ENCODE peak calls at places on chromosomes 6 and 20, in eight cellular contexts. T is transverse colon; S is PC-3; Z is Peyer's patch; X is breast epithelium; P is CD8-positive, alpha-beta T cell; I is lower lobe of right lung; D is heart left ventricle. H is an unnamed sample. For H3K4me1 and H3K27me3, the result is how much of the 10 kb centered on the place peaks cover.

GRCh38 chr6:130849501-130850039 is 22.4 kb downstream of the SMLR1 start:
- DNase-seq in T (no peak), S (no peak), Z (no peak), X (no peak), P (no peak), I (no peak), D (no peak), H (no peak)

GRCh38 chr20:32997431-32997830 is 6.8 kb downstream of the SUN5 start:
- DNase-seq in T (no peak), S (no peak), Z (no peak), X (no peak), P (no peak), I (no peak), D (no peak), H (no peak)

GRCh38 chr6:132749111-132749510 is 8.6 kb downstream of the VNN2 start:
- DNase-seq in T (no peak), S (no peak), Z (no peak), X (no peak), P (no peak), I (no peak), D (no peak), H (no peak)

GRCh38 chr6:39416728-39417127 is 94.2 kb upstream of the KCNK16 start:
- DNase-seq in T (no peak), S (peak), Z (no peak), X (no peak), P (no peak), I (no peak), D (no peak), H (no peak)

GRCh38 chr20:53767206-53767924 is 173.7 kb upstream of the ZNF217 start:
- DNase-seq in T (no peak), S (no peak), Z (no peak), X (no peak), P (no peak), I (no peak), D (no peak), H (no peak)

GRCh38 chr6:143123081-143123480 is 62.4 kb downstream of the AIG1 start:
- DNase-seq in T (no peak), S (no peak), Z (no peak), X (no peak), P (no peak), I (no peak), D (no peak), H (no peak)

GRCh38 chr6:116206231-116206903 is 47.5 kb downstream of the TSPYL4 start:
- DNase-seq in T (no peak), S (no peak), Z (no peak), X (no peak), P (no peak), I (no peak), D (no peak), H (no peak)

GRCh38 chr6:71299541-71300470 is 11.2 kb downstream of the OGFRL1 start:
- DNase-seq in T (no peak), S (peak), Z (no peak), X (no peak), P (no peak), I (no peak), D (no peak), H (no peak)

GRCh38 chr6:14848019-14848418 is 397.9 kb upstream of the JARID2 start:
- DNase-seq in T (no peak), S (no peak), Z (no peak), X (no peak), P (no peak), I (no peak), D (no peak), H (no peak)

GRCh38 chr6:169237496-169238134 is 16.0 kb downstream of the THBS2 start:
- DNase-seq in T (no peak), S (no peak), Z (peak), X (no peak), P (no peak), I (no peak), D (no peak), H (no peak)

GRCh38 chr6:26205161-26205624 is 118.0 kb downstream of the HFE start:
- DNase-seq in T (peak), S (peak), Z (peak), X (peak), P (peak), I (peak), D (peak), H (peak)

GRCh38 chr6:10722570-10722819 is 375 bp upstream of the TMEM14C start:
- DNase-seq in T (no peak), S (no peak), Z (no peak), X (no peak), P (no peak), I (no peak), D (no peak), H (no peak)

GRCh38 chr6:6619415-6619814 is 30.9 kb downstream of the LY86 start:
- DNase-seq in T (no peak), S (no peak), Z (no peak), X (no peak), P (no peak), I (no peak), D (no peak), H (no peak)

GRCh38 chr6:4316867-4317400 is 181.6 kb upstream of the ECI2 start:
- DNase-seq in T (peak), S (peak), Z (peak), X (no peak), P (no peak), I (peak), D (no peak), H (no peak)

DNA sequence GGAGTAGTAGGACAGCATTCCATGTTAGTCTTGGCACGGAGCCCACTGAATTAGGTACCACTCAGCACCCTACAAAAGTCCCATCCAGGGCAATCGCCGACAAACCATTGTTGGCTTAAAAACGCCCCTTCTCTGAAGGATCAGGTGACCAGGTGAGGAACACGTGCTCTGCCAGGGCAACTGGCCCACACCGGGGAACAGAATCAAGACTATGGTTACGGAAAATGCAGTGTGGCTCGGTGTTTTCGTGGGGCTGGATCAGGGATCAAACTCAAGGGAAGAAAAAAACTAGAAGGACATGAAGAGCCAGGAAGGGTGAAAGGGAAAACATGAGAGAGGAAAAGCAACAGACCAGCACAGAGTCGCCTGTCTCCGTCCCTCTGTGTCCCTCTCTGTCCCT is 177.8 kb upstream of the ARID1B start:
- DNase-seq in T (no peak), S (no peak), Z (no peak), X (no peak), P (no peak), I (no peak), D (no peak), H (no peak)
- H3K27ac ChIP-seq in T (no peak), S (no peak), Z (no peak), X (peak), P (no peak), I (peak), D (peak), H (no peak)

GRCh38 chr6:43178150-43178549 is 3.8 kb upstream of the CUL9 start:
- DNase-seq in T (no peak), S (no peak), Z (no peak), X (no peak), P (no peak), I (no peak), D (peak), H (no peak)
- H3K4me1 ChIP-seq in T (under half), S (under half), Z (under half), X (under half), P (under half), I (under half), D (under half), H (under half)

DNA sequence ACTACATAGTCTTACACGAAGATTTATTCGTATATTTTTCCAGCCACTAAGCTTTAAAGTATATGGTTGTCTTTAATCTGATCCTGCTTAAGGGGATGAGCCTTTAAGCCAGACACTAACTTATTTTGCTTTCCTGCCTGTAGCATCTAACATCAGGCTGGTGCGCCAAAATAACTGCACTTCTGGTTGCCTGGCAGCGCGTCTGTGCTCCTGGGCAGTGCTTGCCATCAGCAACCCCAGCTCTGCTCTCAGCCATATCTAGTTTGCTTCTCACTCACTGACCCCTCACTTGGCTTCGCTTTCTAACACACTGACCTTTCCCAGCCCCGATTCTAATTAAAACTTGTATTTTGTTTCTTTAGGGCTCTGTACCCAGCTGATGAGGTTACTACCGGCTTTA is 21.8 kb downstream of the HMGCLL1 start:
- DNase-seq in T (no peak), S (no peak), Z (no peak), X (no peak), P (no peak), I (no peak), D (no peak), H (no peak)
- H3K27me3 ChIP-seq in T (under half), S (under half), Z (under half), X (under half), P (under half), I (under half), D (under half), H (under half)

GRCh38 chr6:36598739-36599318 is 4.7 kb downstream of the SRSF3 start:
- DNase-seq in T (peak), S (no peak), Z (peak), X (no peak), P (no peak), I (no peak), D (no peak), H (no peak)
- H3K27ac ChIP-seq in T (peak), S (no peak), Z (peak), X (peak), P (peak), I (no peak), D (no peak), H (peak)

DNA sequence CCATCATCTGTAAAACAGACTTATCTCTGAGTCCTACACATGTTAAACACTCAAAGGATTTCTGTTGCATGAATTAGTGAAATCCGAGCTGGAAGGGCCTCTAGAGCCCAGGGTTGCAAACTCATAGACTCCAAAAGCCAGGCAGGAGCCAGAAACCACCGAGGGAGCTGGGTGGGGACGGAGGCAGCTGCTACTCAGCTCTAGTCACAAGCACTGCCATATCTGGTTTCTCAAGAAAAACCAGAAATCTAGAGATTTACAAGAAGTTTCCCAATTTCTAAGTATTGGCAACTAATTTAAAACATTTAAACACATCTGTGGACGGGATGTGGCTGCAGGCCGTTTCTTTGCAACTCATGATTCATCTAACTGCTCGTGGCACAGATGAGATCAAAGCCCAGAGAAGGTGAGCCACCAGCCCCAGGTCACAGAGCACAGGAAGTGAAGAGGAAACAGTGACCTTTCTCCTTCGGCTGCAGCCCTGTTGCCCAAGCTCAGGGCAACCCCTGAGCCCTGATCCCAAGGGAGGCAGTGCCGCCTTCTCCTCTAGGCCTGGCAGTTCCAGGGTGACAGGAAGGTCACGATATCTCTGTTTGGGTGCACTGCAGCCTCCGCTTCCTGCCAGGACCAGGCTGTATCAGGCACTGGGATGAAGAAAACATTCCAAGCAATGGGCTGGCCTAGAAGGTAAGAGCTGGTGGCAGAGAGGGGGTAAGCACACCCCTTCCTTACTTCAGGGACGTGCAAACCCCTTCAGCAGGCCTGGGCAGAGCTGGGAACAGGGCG is 26.4 kb upstream of the PTGIS start:
- DNase-seq in T (peak), S (peak), Z (peak), X (no peak), P (no peak), I (no peak), D (peak), H (no peak)
- H3K4me1 ChIP-seq in T (under half), S (under half), Z (under half), X (under half), P (under half), I (under half), D (under half), H (under half)

DNA sequence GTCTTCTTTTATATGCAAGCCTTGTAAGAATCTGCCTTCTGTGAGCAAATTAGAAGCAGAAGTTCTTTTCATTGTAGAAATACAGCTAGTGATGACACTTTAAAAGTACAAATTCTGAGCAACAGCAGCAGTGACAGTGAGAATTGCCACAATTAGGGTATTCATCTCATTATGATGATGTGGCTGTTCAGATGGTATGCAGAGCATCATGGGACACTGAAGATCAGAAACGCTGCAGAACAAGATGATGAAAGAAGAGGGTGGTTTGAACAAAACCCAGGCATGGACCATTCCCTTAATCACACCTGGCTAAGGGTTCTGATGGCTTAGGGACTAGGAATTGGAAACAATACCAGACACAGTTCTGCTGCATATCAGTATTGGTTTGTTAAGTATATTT is 312.7 kb upstream of the TBX18 start:
- DNase-seq in T (no peak), S (no peak), Z (no peak), X (no peak), P (no peak), I (no peak), D (no peak), H (no peak)
- H3K27me3 ChIP-seq in T (under half), S (under half), Z (under half), X (under half), P (under half), I (under half), D (under half), H (under half)

DNA sequence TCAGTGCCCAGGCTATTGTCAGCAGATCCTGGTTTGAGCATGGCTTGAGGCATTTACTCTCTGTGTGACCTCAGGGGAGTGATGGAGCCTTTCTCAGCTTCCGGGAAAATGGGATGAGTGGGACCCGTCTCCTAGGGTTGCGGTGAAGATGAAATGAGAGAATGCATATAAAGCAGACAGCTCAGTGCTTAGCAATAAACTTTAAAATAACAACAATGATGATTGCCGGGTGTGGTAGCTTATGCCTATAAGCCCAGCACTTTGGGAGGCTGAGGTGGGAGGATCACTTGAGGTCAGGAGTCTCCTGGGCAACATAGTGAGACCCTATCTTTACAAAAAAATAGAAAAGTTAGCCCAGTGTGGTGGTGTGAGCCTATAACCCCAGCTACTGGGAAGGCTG is 106.0 kb upstream of the MTHFD1L start:
- DNase-seq in T (no peak), S (peak), Z (no peak), X (no peak), P (no peak), I (no peak), D (no peak), H (no peak)
- H3K27ac ChIP-seq in T (no peak), S (no peak), Z (no peak), X (no peak), P (no peak), I (no peak), D (no peak), H (no peak)

DNA sequence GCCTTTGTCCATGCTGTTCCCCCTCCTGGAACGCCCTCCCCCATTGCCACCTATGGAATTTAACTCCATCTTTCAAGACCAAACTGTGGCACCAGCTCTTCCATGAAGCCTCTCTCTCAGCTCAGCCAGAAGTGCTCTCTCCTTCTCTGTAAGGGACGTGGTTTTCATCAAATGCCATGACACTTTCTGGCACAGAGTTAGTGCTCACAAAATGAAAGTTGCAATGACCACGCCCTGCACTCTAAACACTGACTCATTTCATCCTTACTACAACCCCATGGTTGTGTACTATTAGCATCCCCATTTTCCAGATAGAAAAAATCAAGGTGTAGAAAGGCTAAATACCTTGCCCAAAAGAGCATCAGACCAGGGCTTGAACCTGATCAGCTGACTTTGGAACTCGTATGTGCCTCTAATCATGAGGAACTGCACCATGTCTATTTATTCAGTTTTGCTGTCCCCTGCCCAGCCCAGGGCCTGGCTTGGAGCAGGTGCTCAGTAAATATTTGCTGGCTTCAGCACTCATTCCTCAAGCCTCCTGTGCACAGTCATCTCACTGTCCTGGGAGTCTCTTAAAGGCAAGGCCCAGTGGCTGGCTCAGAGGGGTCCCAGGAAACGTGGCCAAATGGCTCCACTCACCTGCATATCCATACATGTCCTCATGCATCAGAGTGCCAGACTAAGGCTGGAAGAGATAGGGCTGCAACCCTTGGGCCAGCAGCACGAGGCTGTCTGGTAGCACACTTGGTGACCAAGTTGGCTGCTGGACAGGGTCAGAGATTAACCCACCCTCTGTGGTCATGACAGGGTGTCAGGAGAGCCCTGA is 77.9 kb downstream of the MRPL14 start:
- DNase-seq in T (no peak), S (peak), Z (no peak), X (no peak), P (no peak), I (peak), D (no peak), H (no peak)
- H3K4me1 ChIP-seq in T (under half), S (half or more), Z (under half), X (under half), P (under half), I (under half), D (under half), H (under half)

DNA sequence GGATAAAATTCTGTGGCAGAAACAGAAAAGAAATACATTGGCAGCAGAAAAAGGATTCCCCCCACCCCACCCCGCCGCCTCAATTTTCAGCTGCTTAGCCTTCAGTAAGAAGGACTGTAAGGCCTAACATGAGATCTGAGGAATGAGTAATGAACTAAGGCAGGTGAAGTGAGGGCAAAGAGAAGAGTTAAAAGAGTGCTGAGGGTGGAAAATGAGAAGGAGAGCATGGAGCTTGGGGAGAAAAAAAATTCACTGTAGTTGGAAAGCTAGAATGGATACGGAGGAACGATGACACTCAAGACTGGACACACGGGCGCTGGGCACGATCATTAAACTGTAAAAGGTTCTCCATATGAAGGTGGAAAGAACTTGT is 14.6 kb downstream of the POM121L2 start:
- DNase-seq in T (no peak), S (no peak), Z (no peak), X (no peak), P (no peak), I (no peak), D (no peak), H (no peak)
- H3K27me3 ChIP-seq in T (half or more), S (under half), Z (under half), X (half or more), P (half or more), I (half or more), D (half or more), H (under half)